ENCODE peak calls at places on chromosomes 3 and 15, in seven cellular contexts. One of them, this sample, is unnamed.

GRCh38 chr3:115581347-115582135 is 41.8 kb upstream of the GAP43 start:
- DNase-seq in astrocyte of the spinal cord: peak
- DNase-seq in endothelial cell: no peak
- DNase-seq in lung microvascular endothelial cell: no peak
- DNase-seq in stimulated activated naive B cell treated with anti-CD40 and anti-IgM and Interleukin-4, amounts not matched to agents 10 μg/mL and 1 μg/mL and 100 μg/mL, for 72 hours: no peak
- DNase-seq in transverse colon: no peak
- DNase-seq in activated CD8-positive, alpha-beta memory T cell treated with anti-CD3 and anti-CD28 coated beads for 1 hour: no peak
- DNase-seq in this sample: no peak

GRCh38 chr3:154898916-154899315 is 181.2 kb upstream of the MME start:
- DNase-seq in astrocyte of the spinal cord: peak
- DNase-seq in endothelial cell: no peak
- DNase-seq in lung microvascular endothelial cell: no peak
- DNase-seq in stimulated activated naive B cell treated with anti-CD40 and anti-IgM and Interleukin-4, amounts not matched to agents 10 μg/mL and 1 μg/mL and 100 μg/mL, for 72 hours: no peak
- DNase-seq in transverse colon: no peak
- DNase-seq in activated CD8-positive, alpha-beta memory T cell treated with anti-CD3 and anti-CD28 coated beads for 1 hour: no peak
- DNase-seq in this sample: no peak

GRCh38 chr15:90513448-90513847 is 16.3 kb upstream of the CRTC3 start:
- DNase-seq in astrocyte of the spinal cord: no peak
- DNase-seq in endothelial cell: no peak
- DNase-seq in lung microvascular endothelial cell: no peak
- DNase-seq in stimulated activated naive B cell treated with anti-CD40 and anti-IgM and Interleukin-4, amounts not matched to agents 10 μg/mL and 1 μg/mL and 100 μg/mL, for 72 hours: no peak
- DNase-seq in transverse colon: no peak
- DNase-seq in activated CD8-positive, alpha-beta memory T cell treated with anti-CD3 and anti-CD28 coated beads for 1 hour: no peak
- DNase-seq in this sample: no peak

GRCh38 chr3:57120040-57120802 is 44.9 kb downstream of the IL17RD start:
- DNase-seq in astrocyte of the spinal cord: no peak
- DNase-seq in endothelial cell: no peak
- DNase-seq in lung microvascular endothelial cell: no peak
- DNase-seq in stimulated activated naive B cell treated with anti-CD40 and anti-IgM and Interleukin-4, amounts not matched to agents 10 μg/mL and 1 μg/mL and 100 μg/mL, for 72 hours: no peak
- DNase-seq in transverse colon: no peak
- DNase-seq in activated CD8-positive, alpha-beta memory T cell treated with anti-CD3 and anti-CD28 coated beads for 1 hour: no peak
- DNase-seq in this sample: no peak

GRCh38 chr3:123733805-123734526 is 149.1 kb upstream of the HACD2 start:
- DNase-seq in astrocyte of the spinal cord: peak
- DNase-seq in endothelial cell: no peak
- DNase-seq in lung microvascular endothelial cell: no peak
- DNase-seq in stimulated activated naive B cell treated with anti-CD40 and anti-IgM and Interleukin-4, amounts not matched to agents 10 μg/mL and 1 μg/mL and 100 μg/mL, for 72 hours: no peak
- DNase-seq in transverse colon: no peak
- DNase-seq in activated CD8-positive, alpha-beta memory T cell treated with anti-CD3 and anti-CD28 coated beads for 1 hour: no peak
- DNase-seq in this sample: no peak

GRCh38 chr15:36645106-36645505 is 65.7 kb downstream of the CDIN1 start:
- DNase-seq in astrocyte of the spinal cord: no peak
- DNase-seq in endothelial cell: no peak
- DNase-seq in lung microvascular endothelial cell: peak
- DNase-seq in stimulated activated naive B cell treated with anti-CD40 and anti-IgM and Interleukin-4, amounts not matched to agents 10 μg/mL and 1 μg/mL and 100 μg/mL, for 72 hours: no peak
- DNase-seq in transverse colon: no peak
- DNase-seq in activated CD8-positive, alpha-beta memory T cell treated with anti-CD3 and anti-CD28 coated beads for 1 hour: no peak
- DNase-seq in this sample: no peak

GRCh38 chr15:78047631-78048409 is 29.7 kb downstream of the TBC1D2B start:
- DNase-seq in astrocyte of the spinal cord: peak
- DNase-seq in endothelial cell: no peak
- DNase-seq in lung microvascular endothelial cell: no peak
- DNase-seq in stimulated activated naive B cell treated with anti-CD40 and anti-IgM and Interleukin-4, amounts not matched to agents 10 μg/mL and 1 μg/mL and 100 μg/mL, for 72 hours: no peak
- DNase-seq in transverse colon: peak
- DNase-seq in activated CD8-positive, alpha-beta memory T cell treated with anti-CD3 and anti-CD28 coated beads for 1 hour: no peak
- DNase-seq in this sample: no peak

GRCh38 chr3:142259359-142259758 is 34.0 kb upstream of the GK5 start:
- DNase-seq in astrocyte of the spinal cord: no peak
- DNase-seq in endothelial cell: no peak
- DNase-seq in lung microvascular endothelial cell: no peak
- DNase-seq in stimulated activated naive B cell treated with anti-CD40 and anti-IgM and Interleukin-4, amounts not matched to agents 10 μg/mL and 1 μg/mL and 100 μg/mL, for 72 hours: no peak
- DNase-seq in transverse colon: no peak
- DNase-seq in activated CD8-positive, alpha-beta memory T cell treated with anti-CD3 and anti-CD28 coated beads for 1 hour: no peak
- DNase-seq in this sample: no peak